ENCODE peak calls at places on chromosomes 12 and 14, in nine cellular contexts. T is NCI-H1694 treated with DMSO at 0.1 percent for 48 hours; Q is D721Med; Z is hypothalamus; R is kidney epithelial cell; K is C1 segment of cervical spinal cord; C is activated CD8-positive, alpha-beta memory T cell treated with anti-CD3 and anti-CD28 coated beads, Interleukin-2, amount 50 U/mL, for 4 hours; O is AG10803; X is activated CD4-positive, alpha-beta T cell treated with anti-CD3 and anti-CD28 coated beads, Interleukin-2, amount 10 ng/mL, durations not matched to agents 7 days and 5 days. A is an unnamed sample.

GRCh38 chr14:95784137-95784536 is 70.2 kb upstream of the TCL1A start:
- DNase-seq in Z (no peak), C (no peak), R (no peak), K (no peak), X (peak), Q (no peak), O (peak), T (no peak), A (peak)

GRCh38 chr12:50923361-50924130 is 28.8 kb upstream of the HIGD1C start:
- DNase-seq in X (no peak), T (no peak), K (no peak), R (no peak), C (no peak), Q (no peak), Z (no peak), O (peak), A (no peak)

GRCh38 chr12:67358686-67359374 is 89.7 kb downstream of the CAND1 start:
- DNase-seq in O (peak), Q (no peak), C (no peak), K (no peak), T (no peak), X (no peak), Z (no peak), R (peak), A (no peak)

GRCh38 chr14:89352976-89353817 is 63.8 kb downstream of the FOXN3 start:
- DNase-seq in Q (no peak), K (no peak), C (no peak), R (no peak), X (no peak), T (no peak), Z (no peak), O (no peak), A (no peak)

GRCh38 chr14:64045091-64045490 is 192.3 kb downstream of the SYNE2 start:
- DNase-seq in Q (no peak), K (no peak), O (no peak), T (no peak), Z (no peak), R (no peak), C (no peak), X (no peak), A (no peak)

GRCh38 chr12:12022306-12022931 is 48.3 kb upstream of the BCL2L14 start:
- DNase-seq in X (no peak), Z (no peak), R (no peak), K (no peak), Q (no peak), T (no peak), C (no peak), O (no peak), A (no peak)

GRCh38 chr14:42703501-42703900 is 1096.8 kb downstream of the LRFN5 start:
- DNase-seq in K (no peak), R (no peak), T (no peak), Q (no peak), C (no peak), Z (no peak), O (no peak), X (no peak), A (no peak)

GRCh38 chr12:85489194-85489593 is 209.2 kb downstream of the ALX1 start:
- DNase-seq in X (no peak), Q (no peak), T (no peak), O (no peak), C (no peak), R (no peak), K (no peak), Z (no peak), A (no peak)

GRCh38 chr14:52974406-52974805 is 23.6 kb upstream of the FERMT2 start:
- DNase-seq in Z (no peak), C (no peak), R (no peak), T (no peak), X (no peak), K (no peak), Q (no peak), O (no peak), A (no peak)

GRCh38 chr12:27179399-27180214 is 64.5 kb upstream of the STK38L start:
- DNase-seq in K (no peak), X (peak), T (no peak), C (no peak), Z (no peak), O (peak), Q (no peak), R (peak), A (peak)

GRCh38 chr14:103803661-103804060 is 43.7 kb downstream of the PPP1R13B start:
- DNase-seq in R (no peak), C (no peak), X (no peak), Q (no peak), K (no peak), O (peak), T (no peak), Z (no peak), A (no peak)

GRCh38 chr14:90483551-90483950 is 86.7 kb downstream of the CALM1 start:
- DNase-seq in O (no peak), R (no peak), X (peak), Z (no peak), T (no peak), K (no peak), C (peak), Q (no peak), A (peak)

GRCh38 chr14:89117017-89117416 is 292.6 kb downstream of the TTC8 start:
- DNase-seq in C (no peak), T (no peak), R (no peak), O (no peak), K (no peak), Q (no peak), Z (no peak), X (no peak), A (no peak)

GRCh38 chr12:122346054-122346453 is 76.4 kb downstream of the CLIP1 start:
- DNase-seq in K (no peak), Q (no peak), Z (no peak), O (no peak), X (no peak), T (no peak), C (no peak), R (no peak), A (no peak)

GRCh38 chr12:124406043-124406442 is 111.2 kb downstream of the RFLNA start:
- DNase-seq in Z (no peak), Q (no peak), O (no peak), K (no peak), X (no peak), T (no peak), R (no peak), C (no peak), A (no peak)

GRCh38 chr12:109738878-109739665 is 25.4 kb downstream of the FAM222A start:
- DNase-seq in Z (no peak), X (no peak), K (no peak), T (no peak), R (no peak), O (peak), C (peak), Q (no peak), A (no peak)

GRCh38 chr12:14314801-14315200 is 50.7 kb upstream of the ATF7IP start:
- DNase-seq in R (no peak), X (no peak), K (no peak), Z (no peak), O (no peak), Q (no peak), C (no peak), T (no peak), A (no peak)

GRCh38 chr14:33285902-33286700 is 347.4 kb downstream of the NPAS3 start:
- DNase-seq in K (no peak), C (no peak), Z (no peak), X (no peak), T (no peak), Q (no peak), O (no peak), R (no peak), A (no peak)

GRCh38 chr14:84482256-84483071 is 1047.5 kb upstream of the FLRT2 start:
- DNase-seq in T (no peak), Q (no peak), Z (no peak), R (peak), K (no peak), C (no peak), X (no peak), O (peak), A (no peak)

GRCh38 chr12:112590281-112590680 is 171.5 kb downstream of the PTPN11 start:
- DNase-seq in Q (no peak), X (no peak), O (no peak), T (no peak), Z (no peak), R (no peak), C (no peak), K (no peak), A (no peak)

GRCh38 chr12:87812711-87813110 is 216.5 kb downstream of the C12orf50 start:
- DNase-seq in R (no peak), X (no peak), C (no peak), Z (no peak), T (no peak), K (no peak), O (no peak), Q (no peak), A (no peak)

GRCh38 chr12:2794736-2795289 is at the start of gene FKBP4:
- DNase-seq in O (peak), C (peak), Q (peak), Z (peak), K (peak), R (no peak), X (peak), T (peak), A (peak)

GRCh38 chr12:9404469-9405260 is 196.5 kb upstream of the PZP start:
- DNase-seq in K (no peak), C (no peak), O (no peak), X (no peak), Q (no peak), Z (no peak), R (no peak), T (no peak), A (no peak)

GRCh38 chr14:80634106-80634758 is 307.3 kb downstream of the CEP128 start:
- DNase-seq in R (no peak), Z (no peak), O (peak), C (no peak), K (no peak), T (no peak), Q (no peak), X (no peak), A (no peak)

GRCh38 chr12:12839886-12840285 is 26.7 kb downstream of the DDX47 start:
- DNase-seq in T (no peak), O (peak), Z (no peak), K (no peak), C (no peak), Q (no peak), R (peak), X (no peak), A (no peak)

GRCh38 chr12:388547-389137 is 478 bp downstream of the KDM5A start:
- DNase-seq in X (peak), Q (no peak), Z (no peak), R (no peak), O (peak), C (peak), T (no peak), K (no peak), A (peak)

GRCh38 chr14:21070610-21071224 is 613 bp downstream of the ARHGEF40 start:
- DNase-seq in Q (no peak), X (no peak), K (peak), Z (peak), O (peak), R (no peak), C (no peak), T (no peak), A (peak)